ENCODE peak calls at places on chromosome 13, in six cellular contexts. E, D, W, J, X and M are unnamed samples.

GRCh38 chr13:21911916-21912315 is 241.0 kb downstream of the FGF9 start:
- DNase-seq in E (no peak), D (no peak), W (no peak), J (no peak), X (no peak), M (no peak)

GRCh38 chr13:99459101-99459500 is 42.2 kb upstream of the TM9SF2 start:
- DNase-seq in E (no peak), D (no peak), W (no peak), J (no peak), X (no peak), M (no peak)

GRCh38 chr13:51380269-51380668 is 40.8 kb downstream of the SERPINE3 start:
- DNase-seq in E (peak; percentile 54), D (no peak), W (no peak), J (no peak), X (no peak), M (no peak)

GRCh38 chr13:48818495-48818961 is 157.2 kb upstream of the FNDC3A start:
- DNase-seq in E (no peak), D (no peak), W (no peak), J (no peak), X (no peak), M (no peak)

GRCh38 chr13:110561335-110562033 is at the start of gene RAB20:
- DNase-seq in E (peak; percentile 56), D (peak; percentile 47), W (peak; percentile 48), J (peak; percentile 96), X (peak; percentile 46), M (peak; percentile 92)

GRCh38 chr13:113399755-113400149 is 35.8 kb upstream of the GRTP1 start:
- DNase-seq in E (no peak), D (no peak), W (no peak), J (no peak), X (no peak), M (no peak)

GRCh38 chr13:19267746-19268145 is 86.1 kb upstream of the TUBA3C start:
- DNase-seq in E (no peak), D (no peak), W (no peak), J (no peak), X (no peak), M (no peak)

GRCh38 chr13:36606060-36606459 is 67.8 kb upstream of the SERTM1 start:
- DNase-seq in E (no peak), D (no peak), W (no peak), J (no peak), X (no peak), M (no peak)

GRCh38 chr13:32048816-32049215 is 17.2 kb downstream of the FRY start:
- DNase-seq in E (peak; percentile 13), D (no peak), W (no peak), J (no peak), X (no peak), M (no peak)

GRCh38 chr13:31945202-31945978 is 86.2 kb upstream of the FRY start:
- DNase-seq in E (peak; percentile 59), D (no peak), W (no peak), J (peak; percentile 79), X (no peak), M (peak; percentile 81)

GRCh38 chr13:93769607-93770006 is 543.0 kb downstream of the GPC6 start:
- DNase-seq in E (no peak), D (no peak), W (no peak), J (no peak), X (no peak), M (no peak)

GRCh38 chr13:65417953-65418352 is 1812.2 kb downstream of the PCDH9 start:
- DNase-seq in E (no peak), D (no peak), W (no peak), J (no peak), X (no peak), M (no peak)

GRCh38 chr13:33348366-33348765 is 62.8 kb upstream of the STARD13 start:
- DNase-seq in E (no peak), D (no peak), W (no peak), J (no peak), X (no peak), M (no peak)

GRCh38 chr13:50156140-50156539 is 140.9 kb downstream of the KCNRG start:
- DNase-seq in E (no peak), D (no peak), W (no peak), J (no peak), X (no peak), M (no peak)

GRCh38 chr13:73266640-73267180 is 207.9 kb downstream of the KLF5 start:
- DNase-seq in E (no peak), D (no peak), W (no peak), J (no peak), X (no peak), M (no peak)

GRCh38 chr13:103431880-103432279 is 365.7 kb upstream of the SLC10A2 start:
- DNase-seq in E (peak; percentile 28), D (no peak), W (no peak), J (no peak), X (no peak), M (no peak)

GRCh38 chr13:33207616-33207964 is 78.0 kb downstream of the STARD13 start:
- DNase-seq in E (no peak), D (no peak), W (no peak), J (no peak), X (no peak), M (peak; percentile 51)

GRCh38 chr13:79901336-79901735 is 420.4 kb downstream of the NDFIP2 start:
- DNase-seq in E (no peak), D (no peak), W (no peak), J (no peak), X (no peak), M (no peak)

GRCh38 chr13:36915891-36916640 is 4.0 kb downstream of the SMAD9 start:
- DNase-seq in E (peak; percentile 36), D (no peak), W (no peak), J (no peak), X (no peak), M (no peak)

GRCh38 chr13:26601669-26602068 is 44.2 kb downstream of the WASF3 start:
- DNase-seq in E (peak; percentile 67), D (no peak), W (no peak), J (no peak), X (no peak), M (no peak)

GRCh38 chr13:32253911-32254399 is 61.2 kb downstream of the ZAR1L start:
- DNase-seq in E (no peak), D (no peak), W (no peak), J (no peak), X (no peak), M (no peak)

GRCh38 chr13:91652389-91652788 is 254.0 kb downstream of the GPC5 start:
- DNase-seq in E (no peak), D (no peak), W (no peak), J (no peak), X (no peak), M (no peak)

GRCh38 chr13:40755082-40755755 is 15.8 kb downstream of the MRPS31 start:
- DNase-seq in E (no peak), D (no peak), W (no peak), J (no peak), X (no peak), M (no peak)